ENCODE peak calls at places on chromosomes 6 and 20, in eight cellular contexts. One of them, this sample, is unnamed.

GRCh38 chr6:13012271-13012670 is 295.7 kb downstream of the PHACTR1 start:
- DNase-seq in tibial nerve: no peak
- DNase-seq in HFFc6: no peak
- DNase-seq in heart right ventricle: no peak
- DNase-seq in mesothelial cell of epicardium: no peak
- DNase-seq in GM23338: no peak
- DNase-seq in Calu3: no peak
- DNase-seq in GM12865: no peak
- DNase-seq in this sample: no peak

GRCh38 chr6:161922631-161923119 is 648.8 kb upstream of the AGPAT4 start:
- DNase-seq in tibial nerve: peak; percentile 35
- DNase-seq in HFFc6: no peak
- DNase-seq in heart right ventricle: peak; percentile 34
- DNase-seq in mesothelial cell of epicardium: no peak
- DNase-seq in GM23338: peak; percentile 68
- DNase-seq in Calu3: peak; percentile 79
- DNase-seq in GM12865: peak; percentile 40
- DNase-seq in this sample: no peak

GRCh38 chr6:19789100-19789805 is 47.9 kb upstream of the ID4 start:
- DNase-seq in tibial nerve: no peak
- DNase-seq in HFFc6: no peak
- DNase-seq in heart right ventricle: no peak
- DNase-seq in mesothelial cell of epicardium: no peak
- DNase-seq in GM23338: peak; percentile 14
- DNase-seq in Calu3: no peak
- DNase-seq in GM12865: no peak
- DNase-seq in this sample: no peak

GRCh38 chr20:5183731-5184474 is 57.1 kb downstream of the CDS2 start:
- DNase-seq in tibial nerve: no peak
- DNase-seq in HFFc6: no peak
- DNase-seq in heart right ventricle: no peak
- DNase-seq in mesothelial cell of epicardium: no peak
- DNase-seq in GM23338: no peak
- DNase-seq in Calu3: no peak
- DNase-seq in GM12865: no peak
- DNase-seq in this sample: no peak

GRCh38 chr20:11907621-11908020 is 10.1 kb upstream of the BTBD3 start:
- DNase-seq in tibial nerve: no peak
- DNase-seq in HFFc6: no peak
- DNase-seq in heart right ventricle: no peak
- DNase-seq in mesothelial cell of epicardium: no peak
- DNase-seq in GM23338: no peak
- DNase-seq in Calu3: no peak
- DNase-seq in GM12865: no peak
- DNase-seq in this sample: no peak

GRCh38 chr6:1904494-1904854 is 294.8 kb downstream of the FOXC1 start:
- DNase-seq in tibial nerve: no peak
- DNase-seq in HFFc6: no peak
- DNase-seq in heart right ventricle: no peak
- DNase-seq in mesothelial cell of epicardium: no peak
- DNase-seq in GM23338: no peak
- DNase-seq in Calu3: no peak
- DNase-seq in GM12865: no peak
- DNase-seq in this sample: no peak

GRCh38 chr6:167401525-167402194 is 76.8 kb downstream of the TTLL2 start:
- DNase-seq in tibial nerve: no peak
- DNase-seq in HFFc6: no peak
- DNase-seq in heart right ventricle: no peak
- DNase-seq in mesothelial cell of epicardium: no peak
- DNase-seq in GM23338: peak; percentile 34
- DNase-seq in Calu3: no peak
- DNase-seq in GM12865: no peak
- DNase-seq in this sample: no peak

GRCh38 chr6:170099387-170099786 is 191.5 kb downstream of the DLL1 start:
- DNase-seq in tibial nerve: no peak
- DNase-seq in HFFc6: no peak
- DNase-seq in heart right ventricle: no peak
- DNase-seq in mesothelial cell of epicardium: no peak
- DNase-seq in GM23338: no peak
- DNase-seq in Calu3: no peak
- DNase-seq in GM12865: no peak
- DNase-seq in this sample: no peak

DNA sequence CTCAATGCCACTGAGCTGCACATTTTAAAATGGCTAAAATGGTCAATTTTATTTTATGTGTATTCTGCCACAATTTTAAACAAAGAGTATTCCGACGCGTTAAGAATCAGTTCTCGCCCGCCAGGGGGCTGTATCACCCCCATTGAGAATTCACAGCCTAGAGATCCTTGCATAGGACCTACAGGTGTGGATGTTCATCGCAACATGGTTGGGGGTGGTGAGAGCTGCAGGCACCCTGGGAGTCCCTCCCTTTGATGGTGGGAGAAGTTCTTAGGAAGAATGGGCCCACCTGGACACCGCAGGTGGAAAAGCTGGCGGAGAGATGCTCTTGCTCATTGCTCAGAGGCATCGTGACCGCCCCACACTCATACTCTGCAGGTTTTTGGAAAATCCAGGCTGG is 63.5 kb downstream of the SLC2A10 start:
- DNase-seq in tibial nerve: no peak
- DNase-seq in HFFc6: no peak
- DNase-seq in heart right ventricle: no peak
- DNase-seq in mesothelial cell of epicardium: no peak
- DNase-seq in GM23338: peak; percentile 36
- DNase-seq in Calu3: no peak
- DNase-seq in GM12865: peak; percentile 34
- DNase-seq in this sample: no peak
- TF ChIP-seq CTCF in tibial nerve: no peak
- TF ChIP-seq CTCF in HFFc6: no peak
- TF ChIP-seq CTCF in heart right ventricle: no peak
- TF ChIP-seq CTCF in mesothelial cell of epicardium: peak; percentile 15
- TF ChIP-seq CTCF in GM23338: peak; percentile 48
- TF ChIP-seq CTCF in Calu3: no peak
- TF ChIP-seq CTCF in GM12865: peak; percentile 19
- TF ChIP-seq CTCF in this sample: no peak

GRCh38 chr6:30344191-30344867 is 627 bp upstream of the RPP21 start:
- DNase-seq in tibial nerve: no peak
- DNase-seq in HFFc6: no peak
- DNase-seq in heart right ventricle: no peak
- DNase-seq in mesothelial cell of epicardium: no peak
- DNase-seq in GM23338: no peak
- DNase-seq in Calu3: no peak
- DNase-seq in GM12865: no peak
- DNase-seq in this sample: no peak

GRCh38 chr6:30345852-30346251 is 896 bp downstream of the RPP21 start:
- DNase-seq in tibial nerve: no peak
- DNase-seq in HFFc6: no peak
- DNase-seq in heart right ventricle: no peak
- DNase-seq in mesothelial cell of epicardium: no peak
- DNase-seq in GM23338: no peak
- DNase-seq in Calu3: no peak
- DNase-seq in GM12865: no peak
- DNase-seq in this sample: no peak

GRCh38 chr6:30341249-30341648 is 3.7 kb upstream of the RPP21 start:
- DNase-seq in tibial nerve: no peak
- DNase-seq in HFFc6: no peak
- DNase-seq in heart right ventricle: no peak
- DNase-seq in mesothelial cell of epicardium: no peak
- DNase-seq in GM23338: no peak
- DNase-seq in Calu3: no peak
- DNase-seq in GM12865: no peak
- DNase-seq in this sample: no peak

GRCh38 chr6:30341728-30342127 is 3.2 kb upstream of the RPP21 start:
- DNase-seq in tibial nerve: no peak
- DNase-seq in HFFc6: no peak
- DNase-seq in heart right ventricle: no peak
- DNase-seq in mesothelial cell of epicardium: no peak
- DNase-seq in GM23338: no peak
- DNase-seq in Calu3: no peak
- DNase-seq in GM12865: no peak
- DNase-seq in this sample: no peak

DNA sequence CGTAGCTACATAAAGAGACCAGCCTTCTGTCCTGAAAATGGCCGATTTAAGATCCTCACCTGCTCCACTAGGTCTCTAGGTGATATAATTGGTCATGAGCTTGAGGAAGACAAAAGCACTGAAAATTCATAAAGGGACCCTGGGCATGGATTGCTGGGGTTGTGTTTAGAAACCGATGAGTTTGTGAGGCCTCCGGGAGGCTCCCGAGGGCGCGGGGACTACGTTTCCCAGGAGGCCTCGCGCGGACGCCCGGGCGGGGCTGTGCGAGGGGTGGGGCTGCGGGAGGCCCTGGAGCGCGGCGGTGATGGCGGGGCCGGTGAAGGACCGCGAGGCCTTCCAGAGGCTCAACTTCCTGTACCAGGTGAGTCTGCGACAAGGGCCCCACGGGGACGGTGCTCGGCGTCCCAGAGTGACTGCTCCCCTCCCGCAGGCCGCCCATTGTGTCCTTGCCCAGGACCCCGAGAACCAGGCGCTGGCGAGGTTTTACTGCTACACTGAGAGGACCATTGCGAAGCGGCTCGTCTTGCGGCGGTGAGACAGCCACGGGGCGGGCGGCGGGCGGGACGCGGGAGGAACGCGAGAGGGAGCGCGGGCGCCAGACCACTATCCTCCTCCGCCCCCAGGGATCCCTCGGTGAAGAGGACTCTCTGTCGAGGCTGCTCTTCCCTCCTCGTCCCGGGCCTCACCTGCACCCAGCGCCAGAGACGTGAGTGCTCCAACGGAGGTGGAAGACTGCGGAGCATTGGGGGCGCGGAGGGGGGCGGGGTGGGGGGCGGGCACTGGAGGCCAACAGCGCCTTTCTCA is at the start of gene RPP21:
- DNase-seq in tibial nerve: peak; percentile 76
- DNase-seq in HFFc6: peak; percentile 60
- DNase-seq in heart right ventricle: peak; percentile 86
- DNase-seq in mesothelial cell of epicardium: peak; percentile 90
- DNase-seq in GM23338: peak; percentile 93
- DNase-seq in Calu3: peak; percentile 95
- DNase-seq in GM12865: peak; percentile 89
- DNase-seq in this sample: peak; percentile 97
- TF ChIP-seq CTCF in tibial nerve: no peak
- TF ChIP-seq CTCF in HFFc6: peak; percentile 20
- TF ChIP-seq CTCF in heart right ventricle: no peak
- TF ChIP-seq CTCF in mesothelial cell of epicardium: no peak
- TF ChIP-seq CTCF in GM23338: no peak
- TF ChIP-seq CTCF in Calu3: no peak
- TF ChIP-seq CTCF in GM12865: no peak
- TF ChIP-seq CTCF in this sample: no peak

GRCh38 chr6:149925974-149926777 is 3.3 kb upstream of the RAET1G start:
- DNase-seq in tibial nerve: peak; percentile 96
- DNase-seq in HFFc6: peak; percentile 66
- DNase-seq in heart right ventricle: peak; percentile 87
- DNase-seq in mesothelial cell of epicardium: peak; percentile 90
- DNase-seq in GM23338: peak; percentile 94
- DNase-seq in Calu3: peak; percentile 91
- DNase-seq in GM12865: peak; percentile 56
- DNase-seq in this sample: no peak

GRCh38 chr6:149931501-149931900 is 8.6 kb upstream of the RAET1G start:
- DNase-seq in tibial nerve: no peak
- DNase-seq in HFFc6: no peak
- DNase-seq in heart right ventricle: no peak
- DNase-seq in mesothelial cell of epicardium: no peak
- DNase-seq in GM23338: no peak
- DNase-seq in Calu3: no peak
- DNase-seq in GM12865: no peak
- DNase-seq in this sample: no peak

GRCh38 chr6:149933036-149933435 is 8.8 kb upstream of the ULBP2 start:
- DNase-seq in tibial nerve: no peak
- DNase-seq in HFFc6: no peak
- DNase-seq in heart right ventricle: no peak
- DNase-seq in mesothelial cell of epicardium: no peak
- DNase-seq in GM23338: no peak
- DNase-seq in Calu3: no peak
- DNase-seq in GM12865: no peak
- DNase-seq in this sample: no peak

GRCh38 chr6:149925253-149925973 is 2.5 kb upstream of the RAET1G start:
- DNase-seq in tibial nerve: no peak
- DNase-seq in HFFc6: no peak
- DNase-seq in heart right ventricle: peak; percentile 49
- DNase-seq in mesothelial cell of epicardium: peak; percentile 29
- DNase-seq in GM23338: peak; percentile 32
- DNase-seq in Calu3: no peak
- DNase-seq in GM12865: no peak
- DNase-seq in this sample: no peak

GRCh38 chr6:149929422-149929821 is 6.5 kb upstream of the RAET1G start:
- DNase-seq in tibial nerve: no peak
- DNase-seq in HFFc6: no peak
- DNase-seq in heart right ventricle: no peak
- DNase-seq in mesothelial cell of epicardium: no peak
- DNase-seq in GM23338: peak; percentile 75
- DNase-seq in Calu3: peak; percentile 22
- DNase-seq in GM12865: no peak
- DNase-seq in this sample: no peak
- TF ChIP-seq CTCF in tibial nerve: no peak
- TF ChIP-seq CTCF in HFFc6: peak; percentile 74
- TF ChIP-seq CTCF in heart right ventricle: peak; percentile 10
- TF ChIP-seq CTCF in mesothelial cell of epicardium: no peak
- TF ChIP-seq CTCF in GM23338: peak; percentile 75
- TF ChIP-seq CTCF in Calu3: peak; percentile 20
- TF ChIP-seq CTCF in GM12865: peak; percentile 40
- TF ChIP-seq CTCF in this sample: no peak

GRCh38 chr6:134999107-134999506 is 49.2 kb upstream of the ALDH8A1 start:
- DNase-seq in tibial nerve: no peak
- DNase-seq in HFFc6: no peak
- DNase-seq in heart right ventricle: no peak
- DNase-seq in mesothelial cell of epicardium: no peak
- DNase-seq in GM23338: no peak
- DNase-seq in Calu3: no peak
- DNase-seq in GM12865: no peak
- DNase-seq in this sample: no peak

GRCh38 chr6:135002974-135003703 is 51.5 kb downstream of the HBS1L start:
- DNase-seq in tibial nerve: no peak
- DNase-seq in HFFc6: no peak
- DNase-seq in heart right ventricle: no peak
- DNase-seq in mesothelial cell of epicardium: no peak
- DNase-seq in GM23338: no peak
- DNase-seq in Calu3: no peak
- DNase-seq in GM12865: peak; percentile 86
- DNase-seq in this sample: peak; percentile 46

GRCh38 chr6:134997133-134997841 is 47.4 kb upstream of the ALDH8A1 start:
- DNase-seq in tibial nerve: no peak
- DNase-seq in HFFc6: no peak
- DNase-seq in heart right ventricle: no peak
- DNase-seq in mesothelial cell of epicardium: no peak
- DNase-seq in GM23338: no peak
- DNase-seq in Calu3: no peak
- DNase-seq in GM12865: no peak
- DNase-seq in this sample: no peak

GRCh38 chr6:135006386-135006914 is 48.2 kb downstream of the HBS1L start:
- DNase-seq in tibial nerve: no peak
- DNase-seq in HFFc6: no peak
- DNase-seq in heart right ventricle: no peak
- DNase-seq in mesothelial cell of epicardium: no peak
- DNase-seq in GM23338: no peak
- DNase-seq in Calu3: no peak
- DNase-seq in GM12865: no peak
- DNase-seq in this sample: no peak

DNA sequence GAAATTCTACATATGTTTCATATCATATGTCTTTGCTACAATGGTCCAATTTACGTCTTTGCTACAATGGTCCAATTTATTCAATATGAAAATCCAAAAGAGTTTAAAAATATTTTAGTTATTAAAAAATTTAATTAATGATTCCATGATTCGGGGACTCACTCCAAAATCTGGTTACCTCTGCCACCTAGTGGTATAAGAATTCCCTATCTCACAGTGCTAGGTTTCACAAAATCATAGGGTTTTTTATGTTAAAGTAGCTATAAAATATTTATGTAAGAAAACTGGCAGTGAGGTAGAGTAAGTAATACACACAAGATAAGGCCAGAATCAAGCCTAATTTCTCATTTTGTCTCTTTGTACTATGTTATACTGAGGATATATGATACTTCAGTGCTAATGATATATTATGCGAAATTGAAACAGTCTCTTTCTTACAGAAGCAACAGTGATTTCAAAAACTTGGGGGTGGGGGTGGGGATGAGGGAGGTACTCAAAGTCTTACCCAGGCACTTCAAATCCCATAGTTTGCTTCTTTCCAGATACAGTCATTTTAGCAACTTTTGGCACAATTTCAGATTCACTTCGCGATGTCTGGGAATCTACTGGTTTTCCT is 52.3 kb downstream of the HBS1L start:
- DNase-seq in tibial nerve: no peak
- DNase-seq in HFFc6: peak; percentile 9
- DNase-seq in heart right ventricle: no peak
- DNase-seq in mesothelial cell of epicardium: no peak
- DNase-seq in GM23338: peak; percentile 40
- DNase-seq in Calu3: no peak
- DNase-seq in GM12865: peak; percentile 65
- DNase-seq in this sample: no peak
- TF ChIP-seq CTCF in tibial nerve: peak; percentile 10
- TF ChIP-seq CTCF in HFFc6: peak; percentile 84
- TF ChIP-seq CTCF in heart right ventricle: peak; percentile 51
- TF ChIP-seq CTCF in mesothelial cell of epicardium: peak; percentile 74
- TF ChIP-seq CTCF in GM23338: peak; percentile 50
- TF ChIP-seq CTCF in Calu3: peak; percentile 16
- TF ChIP-seq CTCF in GM12865: peak; percentile 53
- TF ChIP-seq CTCF in this sample: peak; percentile 40